ENCODE peak calls at places on chromosome 17, in eight cellular contexts. Y is endothelial cell; I is CD4-positive, alpha-beta T cell; K is GM20000; Q is AG09309; X is breast epithelium; U is AG10803; F is fibroblast of mammary gland. C is an unnamed sample.

GRCh38 chr17:81163703-81164413 is 1.4 kb upstream of the PVALEF start:
- DNase-seq in U (no peak), Q (no peak), Y (no peak), X (no peak), F (no peak), K (no peak), I (no peak), C (no peak)

GRCh38 chr17:31323551-31323950 is 2.1 kb upstream of the EVI2A start:
- DNase-seq in F (no peak), U (no peak), X (no peak), Y (no peak), K (no peak), Q (no peak), I (no peak), C (no peak)

GRCh38 chr17:71085238-71086033 is 916.1 kb downstream of the KCNJ2 start:
- DNase-seq in F (peak), Q (no peak), K (peak), I (no peak), X (no peak), U (peak), Y (peak), C (no peak)

GRCh38 chr17:72122668-72123495 is 2.1 kb downstream of the SOX9 start:
- DNase-seq in F (peak), U (peak), X (no peak), Q (no peak), I (no peak), Y (peak), K (peak), C (peak)

GRCh38 chr17:83065660-83066542 is 13.5 kb upstream of the METRNL start:
- DNase-seq in Y (no peak), Q (no peak), X (peak), F (no peak), U (no peak), K (no peak), I (no peak), C (peak)

GRCh38 chr17:46124695-46125592 is 68.3 kb downstream of the KANSL1 start:
- DNase-seq in X (no peak), I (no peak), Q (no peak), F (no peak), K (no peak), Y (no peak), U (no peak), C (no peak)

GRCh38 chr17:61410555-61411089 is 11.0 kb downstream of the TBX2 start:
- DNase-seq in Q (no peak), F (peak), U (peak), Y (peak), K (peak), X (peak), I (peak), C (peak)

GRCh38 chr17:20262116-20262977 is 205.0 kb downstream of the LGALS9B start:
- DNase-seq in X (no peak), U (no peak), I (no peak), Y (no peak), Q (no peak), F (no peak), K (no peak), C (no peak)

GRCh38 chr17:16046966-16047365 is 47.3 kb downstream of the TTC19 start:
- DNase-seq in K (no peak), Q (no peak), Y (no peak), F (no peak), X (no peak), U (no peak), I (no peak), C (no peak)

GRCh38 chr17:13544292-13544691 is 57.4 kb downstream of the HS3ST3A1 start:
- DNase-seq in U (peak), I (no peak), F (peak), Q (peak), Y (no peak), K (no peak), X (no peak), C (peak)

GRCh38 chr17:74737299-74738050 is 419 bp downstream of the RAB37 start:
- DNase-seq in I (no peak), U (no peak), Q (no peak), X (no peak), Y (peak), K (peak), F (peak), C (no peak)

GRCh38 chr17:74739227-74739831 is 2.3 kb downstream of the RAB37 start:
- DNase-seq in F (no peak), I (no peak), Y (no peak), U (no peak), K (no peak), Q (no peak), X (no peak), C (no peak)

GRCh38 chr17:74734256-74734655 is 2.8 kb upstream of the RAB37 start:
- DNase-seq in X (no peak), Y (no peak), Q (no peak), I (no peak), U (no peak), K (no peak), F (no peak), C (no peak)

GRCh38 chr17:74738051-74738996 is 1.3 kb downstream of the RAB37 start:
- DNase-seq in Q (no peak), X (no peak), K (peak), F (no peak), I (peak), U (no peak), Y (no peak), C (no peak)

DNA sequence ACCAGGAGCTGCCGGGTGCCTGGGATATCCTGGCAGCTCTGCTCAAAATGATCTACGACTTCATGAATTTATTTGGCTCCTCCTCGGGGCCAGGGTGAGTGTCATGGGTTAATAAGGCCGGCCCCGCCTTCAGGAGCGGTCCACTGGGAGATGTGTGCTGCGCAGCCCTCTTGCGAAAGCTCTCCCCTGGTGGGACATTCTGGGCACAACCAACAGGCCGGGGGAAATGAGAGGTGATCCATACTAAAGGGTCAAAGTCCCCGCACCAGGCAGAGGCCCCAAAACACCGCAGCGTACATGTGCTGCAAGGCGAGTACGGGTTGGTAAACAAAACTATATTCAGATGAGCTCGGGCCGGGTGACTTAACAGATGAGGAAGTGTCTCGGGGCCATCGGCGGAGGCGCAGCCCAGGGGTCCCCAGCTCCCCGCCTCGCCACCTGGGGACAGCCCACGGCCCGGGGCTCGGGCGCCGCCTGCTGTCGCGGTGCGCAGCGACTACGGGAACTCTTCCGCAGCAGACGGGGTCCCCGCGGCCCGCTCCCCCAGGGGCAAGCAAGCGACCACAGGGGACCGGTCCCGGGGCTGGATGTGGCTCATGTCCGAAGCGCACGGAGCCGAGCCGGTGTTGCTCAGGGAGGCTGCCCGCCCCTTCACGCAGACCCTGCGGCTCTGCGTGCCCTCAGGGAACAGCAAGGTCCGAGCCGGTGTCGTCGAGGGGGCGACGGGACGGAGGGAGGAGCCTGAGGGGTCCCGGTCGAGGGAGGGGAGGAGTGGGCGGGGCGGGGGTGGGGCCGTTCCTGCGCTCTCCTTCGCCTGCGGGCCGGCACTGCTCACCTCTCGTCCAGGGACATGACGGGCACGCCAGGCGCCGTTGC is at the start of gene RAB37:
- DNase-seq in F (peak), Y (peak), I (no peak), X (no peak), K (peak), U (no peak), Q (no peak), C (no peak)
- TF ChIP-seq CTCF in F (no peak), Y (peak), I (peak), X (no peak), K (peak), U (no peak), Q (peak), C (no peak)

GRCh38 chr17:43995150-43995471 is 9.3 kb upstream of the NAGS start:
- DNase-seq in U (no peak), I (no peak), Q (no peak), F (no peak), K (no peak), Y (no peak), X (no peak), C (no peak)
- TF ChIP-seq CTCF in U (no peak), I (peak), Q (no peak), F (no peak), K (no peak), Y (peak), X (no peak), C (peak)

GRCh38 chr17:1170739-1171138 is 9.0 kb downstream of the ABR start:
- DNase-seq in I (no peak), F (no peak), Q (no peak), U (no peak), X (no peak), K (no peak), Y (no peak), C (no peak)
- TF ChIP-seq CTCF in I (no peak), F (peak), Q (no peak), U (no peak), X (no peak), K (peak), Y (no peak), C (no peak)

DNA sequence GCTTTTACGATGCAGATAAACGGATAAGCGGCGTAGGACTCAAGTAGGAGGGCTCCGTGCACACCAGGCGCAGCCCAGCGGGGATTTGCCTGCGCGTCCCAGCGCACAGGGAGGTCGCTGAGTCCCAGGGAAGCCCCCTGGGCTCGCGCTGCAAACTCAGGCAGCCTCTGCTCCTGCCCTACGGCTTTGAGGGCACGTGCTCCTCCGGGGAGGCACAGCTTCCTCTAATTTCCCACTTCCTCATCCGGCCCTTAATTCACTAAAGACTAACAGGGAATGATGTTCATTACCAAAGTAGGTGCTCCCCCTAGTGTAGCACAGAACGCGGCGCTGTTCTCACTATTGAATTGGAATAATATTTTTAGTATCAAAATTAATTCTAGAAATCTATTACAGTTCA is 825.4 kb downstream of the KCNJ18 start:
- DNase-seq in X (no peak), U (no peak), Y (no peak), F (no peak), Q (no peak), I (no peak), K (peak), C (no peak)
- TF ChIP-seq CTCF in X (no peak), U (no peak), Y (no peak), F (no peak), Q (no peak), I (no peak), K (no peak), C (no peak)

DNA sequence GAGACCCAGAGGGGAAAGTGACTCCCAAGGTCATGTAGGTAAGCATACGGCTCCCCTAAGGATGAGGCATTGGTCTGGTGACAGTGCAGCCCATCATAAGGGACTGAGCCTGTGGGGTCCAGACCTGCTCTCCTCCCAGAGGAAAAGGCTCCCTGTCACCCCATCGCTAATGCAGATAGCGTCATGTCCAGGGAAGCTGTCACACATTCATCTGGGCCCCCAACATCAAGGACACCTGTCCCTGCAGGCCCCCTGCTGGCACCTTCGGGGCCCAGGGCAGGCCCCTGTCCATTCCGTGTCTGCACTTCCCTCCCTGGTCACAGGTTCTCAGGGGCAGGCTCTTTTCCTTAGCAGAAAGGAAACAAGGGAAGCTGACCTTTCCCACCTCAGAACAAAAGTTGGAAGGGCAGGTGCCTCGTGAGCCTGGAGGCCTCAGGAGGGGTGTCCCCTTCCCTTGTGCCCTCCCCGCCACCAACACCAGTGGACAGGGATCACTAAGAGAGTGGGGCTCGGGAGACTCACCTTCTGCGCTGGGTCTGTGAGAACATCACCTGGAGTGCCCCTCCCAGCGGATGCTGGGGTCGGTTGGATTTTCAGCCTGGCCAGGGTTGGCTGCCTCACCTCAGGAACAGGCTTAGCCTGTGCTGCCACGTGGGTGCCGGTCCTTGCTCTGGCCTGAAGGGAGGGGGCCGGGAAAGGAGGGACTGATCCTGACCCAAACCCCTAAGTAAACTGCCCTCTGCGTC is 17.3 kb upstream of the LASP1NB start:
- DNase-seq in X (no peak), I (no peak), K (no peak), Y (no peak), U (no peak), F (no peak), Q (no peak), C (no peak)
- TF ChIP-seq CTCF in X (no peak), I (no peak), K (no peak), Y (no peak), U (no peak), F (no peak), Q (no peak), C (no peak)

C was measured in mesothelial cell of epicardium.